ENCODE peak calls at places on chromosomes 2 and 18, in four cellular contexts. H, K, U and A are unnamed samples.

GRCh38 chr2:199716807-199717586 is 134.0 kb downstream of the FTCDNL1 start:
- DNase-seq in H (peak), K (no peak), U (no peak), A (no peak)

GRCh38 chr18:22674300-22674699 is 256.6 kb upstream of the CTAGE1 start:
- DNase-seq in H (peak), K (peak), U (no peak), A (no peak)

GRCh38 chr2:215171151-215171550 is 32.7 kb upstream of the ABCA12 start:
- DNase-seq in H (peak), K (peak), U (no peak), A (no peak)

GRCh38 chr2:142819411-142819810 is 58.1 kb upstream of the KYNU start:
- DNase-seq in H (no peak), K (no peak), U (no peak), A (no peak)

GRCh38 chr2:149562304-149562703 is 25.3 kb downstream of the MMADHC start:
- DNase-seq in H (no peak), K (peak), U (no peak), A (no peak)

GRCh38 chr2:233418761-233419625 is 64.7 kb downstream of the DGKD start:
- DNase-seq in H (no peak), K (peak), U (no peak), A (no peak)

GRCh38 chr2:177852389-177852788 is 220.2 kb downstream of the PDE11A start:
- DNase-seq in H (no peak), K (no peak), U (no peak), A (no peak)

GRCh38 chr2:164843346-164843841 is 1.8 kb upstream of the COBLL1 start:
- DNase-seq in H (peak), K (no peak), U (no peak), A (no peak)

GRCh38 chr18:70380915-70381896 is 92.4 kb downstream of the SOCS6 start:
- DNase-seq in H (no peak), K (no peak), U (no peak), A (no peak)

GRCh38 chr2:118568682-118569081 is 278.8 kb downstream of the EN1 start:
- DNase-seq in H (no peak), K (no peak), U (no peak), A (no peak)

GRCh38 chr2:162422894-162423293 is 79.0 kb downstream of the GCA start:
- DNase-seq in H (no peak), K (peak), U (no peak), A (no peak)

GRCh38 chr18:80233899-80234298 is 13.4 kb downstream of the PARD6G start:
- DNase-seq in H (peak), K (no peak), U (no peak), A (no peak)

GRCh38 chr2:137345994-137346393 is 580.6 kb downstream of the THSD7B start:
- DNase-seq in H (no peak), K (no peak), U (no peak), A (no peak)

GRCh38 chr2:214185546-214185945 is 225.3 kb upstream of the VWC2L start:
- DNase-seq in H (no peak), K (no peak), U (no peak), A (no peak)

GRCh38 chr2:157620956-157621355 is 7.7 kb downstream of the ACVR1C start:
- DNase-seq in H (no peak), K (no peak), U (no peak), A (no peak)

GRCh38 chr2:175167076-175167791 is 769 bp downstream of the ATF2 start:
- DNase-seq in H (peak), K (peak), U (no peak), A (no peak)

GRCh38 chr2:112881217-112882000 is 29.6 kb upstream of the IL37 start:
- DNase-seq in H (peak), K (peak), U (peak), A (peak)